ENCODE peak calls at places on chromosome 3, in five cellular contexts. One of them, this sample, is unnamed.

GRCh38 chr3:25074151-25074550 is 353.9 kb upstream of the RARB start:
- DNase-seq in skeletal muscle cell: no peak
- DNase-seq in BE2C: no peak
- DNase-seq in mesendoderm: peak
- DNase-seq in fibroblast of pulmonary artery: no peak
- DNase-seq in this sample: no peak

GRCh38 chr3:113034011-113034410 is 43.2 kb downstream of the GTPBP8 start:
- DNase-seq in fibroblast of pulmonary artery: peak
- DNase-seq in mesendoderm: no peak
- DNase-seq in BE2C: no peak
- DNase-seq in skeletal muscle cell: no peak
- DNase-seq in this sample: no peak

GRCh38 chr3:194623449-194624290 is 9.5 kb downstream of the TMEM44 start:
- DNase-seq in BE2C: peak
- DNase-seq in mesendoderm: no peak
- DNase-seq in skeletal muscle cell: no peak
- DNase-seq in fibroblast of pulmonary artery: no peak
- DNase-seq in this sample: no peak

GRCh38 chr3:123318374-123318773 is 116.6 kb downstream of the SEC22A start:
- DNase-seq in BE2C: no peak
- DNase-seq in skeletal muscle cell: no peak
- DNase-seq in fibroblast of pulmonary artery: no peak
- DNase-seq in mesendoderm: no peak
- DNase-seq in this sample: no peak

GRCh38 chr3:108127301-108127988 is 36.6 kb upstream of the CD47 start:
- DNase-seq in mesendoderm: peak
- DNase-seq in BE2C: no peak
- DNase-seq in skeletal muscle cell: no peak
- DNase-seq in fibroblast of pulmonary artery: peak
- DNase-seq in this sample: no peak

GRCh38 chr3:33152363-33153360 is 38.8 kb downstream of the CRTAP start:
- DNase-seq in BE2C: no peak
- DNase-seq in skeletal muscle cell: no peak
- DNase-seq in fibroblast of pulmonary artery: no peak
- DNase-seq in mesendoderm: no peak
- DNase-seq in this sample: no peak

GRCh38 chr3:158773845-158774542 is 27.9 kb upstream of the MFSD1 start:
- DNase-seq in skeletal muscle cell: peak
- DNase-seq in fibroblast of pulmonary artery: peak
- DNase-seq in BE2C: no peak
- DNase-seq in mesendoderm: no peak
- DNase-seq in this sample: no peak

GRCh38 chr3:179450901-179451334 is 352 bp downstream of the GNB4 start:
- DNase-seq in mesendoderm: peak
- DNase-seq in fibroblast of pulmonary artery: peak
- DNase-seq in skeletal muscle cell: no peak
- DNase-seq in BE2C: peak
- DNase-seq in this sample: no peak

GRCh38 chr3:63613561-63613960 is 38.9 kb upstream of the SNTN start:
- DNase-seq in BE2C: no peak
- DNase-seq in skeletal muscle cell: peak
- DNase-seq in mesendoderm: no peak
- DNase-seq in fibroblast of pulmonary artery: no peak
- DNase-seq in this sample: no peak

GRCh38 chr3:9173445-9173844 is 76.0 kb downstream of the SRGAP3 start:
- DNase-seq in skeletal muscle cell: no peak
- DNase-seq in fibroblast of pulmonary artery: no peak
- DNase-seq in BE2C: no peak
- DNase-seq in mesendoderm: no peak
- DNase-seq in this sample: no peak

GRCh38 chr3:106748471-106748870 is 628.8 kb upstream of the CCDC54 start:
- DNase-seq in fibroblast of pulmonary artery: no peak
- DNase-seq in mesendoderm: no peak
- DNase-seq in BE2C: no peak
- DNase-seq in skeletal muscle cell: no peak
- DNase-seq in this sample: no peak

GRCh38 chr3:71173421-71173975 is 410.0 kb downstream of the FOXP1 start:
- DNase-seq in skeletal muscle cell: peak
- DNase-seq in mesendoderm: peak
- DNase-seq in BE2C: no peak
- DNase-seq in fibroblast of pulmonary artery: peak
- DNase-seq in this sample: no peak

GRCh38 chr3:37660782-37661181 is 200.9 kb upstream of the CTDSPL start:
- DNase-seq in fibroblast of pulmonary artery: no peak
- DNase-seq in mesendoderm: no peak
- DNase-seq in BE2C: no peak
- DNase-seq in skeletal muscle cell: no peak
- DNase-seq in this sample: no peak

GRCh38 chr3:185900228-185900627 is 37.6 kb downstream of the TRA2B start:
- DNase-seq in BE2C: peak
- DNase-seq in fibroblast of pulmonary artery: peak
- DNase-seq in skeletal muscle cell: peak
- DNase-seq in mesendoderm: peak
- DNase-seq in this sample: no peak

GRCh38 chr3:98812851-98813374 is 49.8 kb downstream of the ST3GAL6 start:
- DNase-seq in BE2C: no peak
- DNase-seq in mesendoderm: peak
- DNase-seq in fibroblast of pulmonary artery: peak
- DNase-seq in skeletal muscle cell: no peak
- DNase-seq in this sample: no peak

GRCh38 chr3:129119365-129120100 is 2.1 kb downstream of the RAB43 start:
- DNase-seq in skeletal muscle cell: no peak
- DNase-seq in mesendoderm: no peak
- DNase-seq in fibroblast of pulmonary artery: no peak
- DNase-seq in BE2C: no peak
- DNase-seq in this sample: no peak

GRCh38 chr3:176430244-176430893 is 766.9 kb downstream of the TBL1XR1 start:
- DNase-seq in fibroblast of pulmonary artery: peak
- DNase-seq in BE2C: no peak
- DNase-seq in mesendoderm: peak
- DNase-seq in skeletal muscle cell: peak
- DNase-seq in this sample: peak

GRCh38 chr3:53941174-53941573 is 49.5 kb upstream of the SELENOK start:
- DNase-seq in fibroblast of pulmonary artery: peak
- DNase-seq in BE2C: no peak
- DNase-seq in skeletal muscle cell: peak
- DNase-seq in mesendoderm: no peak
- DNase-seq in this sample: no peak

GRCh38 chr3:169964176-169964575 is 2.4 kb upstream of the SEC62 start:
- DNase-seq in BE2C: no peak
- DNase-seq in skeletal muscle cell: no peak
- DNase-seq in fibroblast of pulmonary artery: peak
- DNase-seq in mesendoderm: peak
- DNase-seq in this sample: no peak

GRCh38 chr3:111943533-111943932 is 35.3 kb upstream of the ABHD10 start:
- DNase-seq in mesendoderm: no peak
- DNase-seq in skeletal muscle cell: no peak
- DNase-seq in fibroblast of pulmonary artery: no peak
- DNase-seq in BE2C: no peak
- DNase-seq in this sample: no peak

GRCh38 chr3:35678552-35679220 is 39.4 kb downstream of the ARPP21 start:
- DNase-seq in fibroblast of pulmonary artery: no peak
- DNase-seq in skeletal muscle cell: no peak
- DNase-seq in BE2C: no peak
- DNase-seq in mesendoderm: no peak
- DNase-seq in this sample: no peak

GRCh38 chr3:44065741-44066140 is 175.9 kb upstream of the TOPAZ1 start:
- DNase-seq in mesendoderm: peak
- DNase-seq in fibroblast of pulmonary artery: no peak
- DNase-seq in BE2C: no peak
- DNase-seq in skeletal muscle cell: no peak
- DNase-seq in this sample: no peak

GRCh38 chr3:126468028-126468891 is 7.4 kb downstream of the ZXDC start:
- DNase-seq in mesendoderm: no peak
- DNase-seq in BE2C: peak
- DNase-seq in fibroblast of pulmonary artery: peak
- DNase-seq in skeletal muscle cell: no peak
- DNase-seq in this sample: no peak

GRCh38 chr3:75951941-75952340 is 166.6 kb upstream of the ZNF717 start:
- DNase-seq in BE2C: no peak
- DNase-seq in skeletal muscle cell: no peak
- DNase-seq in fibroblast of pulmonary artery: no peak
- DNase-seq in mesendoderm: no peak
- DNase-seq in this sample: no peak

GRCh38 chr3:87742250-87742649 is 316.6 kb downstream of the CGGBP1 start:
- DNase-seq in skeletal muscle cell: no peak
- DNase-seq in mesendoderm: no peak
- DNase-seq in BE2C: no peak
- DNase-seq in fibroblast of pulmonary artery: no peak
- DNase-seq in this sample: no peak

GRCh38 chr3:101970212-101970611 is 120.9 kb downstream of the NFKBIZ start:
- DNase-seq in skeletal muscle cell: no peak
- DNase-seq in mesendoderm: no peak
- DNase-seq in BE2C: no peak
- DNase-seq in fibroblast of pulmonary artery: no peak
- DNase-seq in this sample: no peak

GRCh38 chr3:123013876-123014275 is 13.7 kb downstream of the SEMA5B start:
- DNase-seq in BE2C: no peak
- DNase-seq in mesendoderm: no peak
- DNase-seq in skeletal muscle cell: no peak
- DNase-seq in fibroblast of pulmonary artery: no peak
- DNase-seq in this sample: no peak

DNA sequence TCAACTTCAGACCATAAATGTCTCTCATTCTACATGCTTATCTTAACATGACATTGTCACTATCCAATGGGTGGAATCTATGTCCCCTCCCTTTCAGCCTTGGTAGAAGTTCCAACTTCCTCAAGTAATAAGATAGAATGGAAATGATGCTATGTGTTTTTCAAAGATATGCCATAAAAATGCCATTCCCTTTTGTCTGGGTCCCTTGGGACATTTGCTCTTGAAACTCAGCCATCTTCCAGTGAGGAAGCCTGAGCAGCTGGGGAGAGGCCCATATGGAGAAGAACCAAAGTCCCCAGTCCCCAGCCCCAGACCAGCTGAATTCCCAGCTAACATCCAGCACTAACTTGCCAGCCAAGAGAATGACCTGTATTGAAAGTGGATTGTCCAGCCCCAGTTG is 17.1 kb downstream of the RPSA start:
- DNase-seq in BE2C: no peak
- DNase-seq in mesendoderm: no peak
- DNase-seq in skeletal muscle cell: no peak
- DNase-seq in fibroblast of pulmonary artery: no peak
- DNase-seq in this sample: no peak
- H3K4me3 ChIP-seq in BE2C: no peak
- H3K4me3 ChIP-seq in mesendoderm: no peak
- H3K4me3 ChIP-seq in skeletal muscle cell: no peak
- H3K4me3 ChIP-seq in fibroblast of pulmonary artery: no peak
- H3K4me3 ChIP-seq in this sample: no peak

DNA sequence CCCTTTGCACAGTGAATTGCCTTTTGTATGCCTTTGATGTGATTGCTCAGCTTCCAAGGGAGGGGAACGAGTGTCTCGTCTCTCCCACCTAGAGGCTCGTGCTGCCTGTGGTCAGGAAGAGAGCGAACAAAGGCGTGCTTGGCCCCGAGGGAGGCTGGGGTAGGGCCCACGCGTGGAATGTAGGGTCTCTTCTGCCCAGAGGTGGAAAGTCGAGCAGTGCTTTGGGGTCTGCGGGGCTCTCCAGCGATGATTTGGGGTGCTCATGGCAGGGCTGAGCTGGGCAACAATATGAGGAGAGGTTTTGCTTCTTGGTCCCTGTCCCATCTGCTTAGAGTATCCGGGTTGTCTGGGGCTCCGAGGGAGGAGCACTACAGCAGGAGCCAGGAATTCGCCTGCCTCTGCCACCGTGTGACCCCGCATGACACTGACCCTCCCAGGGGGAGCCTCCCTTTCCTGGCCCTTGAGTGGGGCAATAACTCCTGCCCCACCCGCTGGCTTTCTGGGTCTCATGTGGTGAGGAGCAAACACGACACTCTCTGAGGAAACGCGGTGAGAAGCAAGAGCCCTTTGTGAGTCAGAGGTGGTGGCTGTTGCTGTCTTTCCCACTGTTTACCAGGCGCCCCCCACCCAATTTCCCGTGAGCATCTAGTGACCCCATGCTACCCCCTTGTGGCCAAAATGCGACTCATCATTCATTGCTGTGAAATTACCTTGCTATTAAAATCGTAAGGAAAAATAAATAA is 29.6 kb downstream of the CCNL1 start:
- DNase-seq in fibroblast of pulmonary artery: peak
- DNase-seq in mesendoderm: peak
- DNase-seq in BE2C: peak
- DNase-seq in skeletal muscle cell: peak
- DNase-seq in this sample: peak
- H3K4me3 ChIP-seq in fibroblast of pulmonary artery: no peak
- H3K4me3 ChIP-seq in mesendoderm: no peak
- H3K4me3 ChIP-seq in BE2C: peak
- H3K4me3 ChIP-seq in skeletal muscle cell: no peak
- H3K4me3 ChIP-seq in this sample: no peak

GRCh38 chr3:10251006-10251405 is 2.7 kb downstream of the TATDN2 start:
- DNase-seq in mesendoderm: no peak
- DNase-seq in skeletal muscle cell: no peak
- DNase-seq in fibroblast of pulmonary artery: no peak
- DNase-seq in BE2C: no peak
- DNase-seq in this sample: no peak
- H3K4me3 ChIP-seq in mesendoderm: no peak
- H3K4me3 ChIP-seq in skeletal muscle cell: no peak
- H3K4me3 ChIP-seq in fibroblast of pulmonary artery: peak
- H3K4me3 ChIP-seq in BE2C: no peak
- H3K4me3 ChIP-seq in this sample: peak

DNA sequence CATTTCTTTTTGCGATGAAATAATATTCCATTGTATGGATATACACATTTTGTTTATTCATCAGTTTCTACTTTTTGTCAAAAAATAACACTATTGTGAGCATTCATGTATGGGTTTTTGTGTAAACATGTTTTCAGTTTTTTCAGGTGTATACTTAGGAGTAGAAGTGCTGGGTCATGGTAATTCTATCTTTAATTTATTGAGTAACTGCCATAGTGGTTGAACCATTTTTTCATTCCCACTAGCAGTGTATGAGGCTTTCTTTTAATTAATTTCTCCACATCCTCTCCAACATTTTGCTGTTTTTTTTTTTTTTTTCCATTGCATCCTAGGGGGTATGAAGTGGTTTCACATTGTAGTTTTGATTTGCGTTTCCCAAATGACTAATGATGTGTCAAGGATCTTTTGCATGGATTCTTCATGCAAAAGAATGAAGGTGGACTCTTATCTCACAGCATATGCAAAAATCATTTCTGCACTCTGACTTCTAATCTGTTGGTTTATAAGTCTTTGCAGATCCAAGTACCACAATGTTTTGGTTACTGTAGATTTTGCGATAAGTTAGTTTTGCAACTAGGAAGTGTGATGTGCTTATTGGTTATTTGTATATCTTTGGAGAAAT is 12.6 kb downstream of the ATP2C1 start:
- DNase-seq in mesendoderm: no peak
- DNase-seq in BE2C: no peak
- DNase-seq in fibroblast of pulmonary artery: peak
- DNase-seq in skeletal muscle cell: no peak
- DNase-seq in this sample: no peak
- H3K4me3 ChIP-seq in mesendoderm: no peak
- H3K4me3 ChIP-seq in BE2C: no peak
- H3K4me3 ChIP-seq in fibroblast of pulmonary artery: no peak
- H3K4me3 ChIP-seq in skeletal muscle cell: no peak
- H3K4me3 ChIP-seq in this sample: no peak

This sample was measured in HAP-1.